ENCODE peak calls at places on chromosomes 2 and 18, in seven cellular contexts. O is stomach, A is tibial nerve, Z is body of pancreas, C is breast epithelium, Q is gastrocnemius medialis, R is right lobe of liver. X is an unnamed sample.

GRCh38 chr18:21894619-21895367 is 154.2 kb downstream of the MIB1 start:
- DNase-seq in O (no peak), A (no peak), Z (peak), C (no peak), Q (no peak), R (no peak), X (no peak)

GRCh38 chr18:63207825-63208224 is 111.7 kb downstream of the BCL2 start:
- DNase-seq in O (no peak), A (no peak), Z (no peak), C (no peak), Q (no peak), R (no peak), X (no peak)

GRCh38 chr2:21890041-21890440 is 766.3 kb downstream of the TDRD15 start:
- DNase-seq in O (no peak), A (no peak), Z (no peak), C (no peak), Q (no peak), R (no peak), X (no peak)

GRCh38 chr2:1855150-1855549 is 110.8 kb upstream of the PXDN start:
- DNase-seq in O (no peak), A (no peak), Z (no peak), C (no peak), Q (no peak), R (no peak), X (no peak)

GRCh38 chr18:7567487-7568425 is 640 bp downstream of the PTPRM start:
- DNase-seq in O (peak), A (peak), Z (peak), C (peak), Q (peak), R (peak), X (peak)

GRCh38 chr2:6973895-6974545 is 56.8 kb downstream of the RNF144A start:
- DNase-seq in O (no peak), A (no peak), Z (no peak), C (no peak), Q (no peak), R (no peak), X (no peak)

GRCh38 chr2:74267068-74267467 is 68.7 kb downstream of the MTHFD2 start:
- DNase-seq in O (peak), A (no peak), Z (peak), C (no peak), Q (no peak), R (no peak), X (no peak)

GRCh38 chr2:158926478-158926948 is 41.9 kb upstream of the TANC1 start:
- DNase-seq in O (no peak), A (no peak), Z (no peak), C (no peak), Q (no peak), R (no peak), X (no peak)

GRCh38 chr2:101710690-101711318 is 13.3 kb downstream of the MAP4K4 start:
- DNase-seq in O (no peak), A (no peak), Z (no peak), C (no peak), Q (no peak), R (no peak), X (no peak)

GRCh38 chr2:190875881-190876280 is 4.7 kb upstream of the GLS start:
- DNase-seq in O (no peak), A (no peak), Z (no peak), C (no peak), Q (no peak), R (no peak), X (no peak)

GRCh38 chr2:68317971-68318685 is 1.6 kb downstream of the CNRIP1 start:
- DNase-seq in O (no peak), A (peak), Z (no peak), C (no peak), Q (no peak), R (no peak), X (no peak)

GRCh38 chr2:189585357-189585756 is 4.8 kb upstream of the SLC40A1 start:
- DNase-seq in O (no peak), A (no peak), Z (no peak), C (no peak), Q (no peak), R (no peak), X (no peak)

GRCh38 chr2:201798252-201798918 is 8.0 kb upstream of the CDK15 start:
- DNase-seq in O (no peak), A (no peak), Z (no peak), C (no peak), Q (no peak), R (no peak), X (no peak)

GRCh38 chr18:58863539-58864145 is 1.0 kb upstream of the ZNF532 start:
- DNase-seq in O (peak), A (no peak), Z (peak), C (no peak), Q (peak), R (peak), X (peak)

GRCh38 chr2:16725549-16725948 is 59.9 kb upstream of the CYRIA start:
- DNase-seq in O (no peak), A (no peak), Z (no peak), C (no peak), Q (no peak), R (no peak), X (no peak)

GRCh38 chr2:134207589-134208209 is 46.2 kb upstream of the MGAT5 start:
- DNase-seq in O (peak), A (peak), Z (peak), C (no peak), Q (no peak), R (peak), X (peak)

GRCh38 chr2:20551231-20551944 is 99.5 kb downstream of the HS1BP3 start:
- DNase-seq in O (peak), A (no peak), Z (no peak), C (peak), Q (peak), R (peak), X (no peak)

GRCh38 chr2:146108993-146109392 is 1589.1 kb upstream of the ZEB2 start:
- DNase-seq in O (no peak), A (no peak), Z (no peak), C (no peak), Q (no peak), R (no peak), X (no peak)

GRCh38 chr2:205166749-205167148 is 515.6 kb upstream of the NRP2 start:
- DNase-seq in O (no peak), A (no peak), Z (no peak), C (no peak), Q (no peak), R (no peak), X (no peak)

GRCh38 chr2:238202326-238203103 is 980 bp downstream of the ILKAP start:
- DNase-seq in O (no peak), A (no peak), Z (no peak), C (no peak), Q (no peak), R (no peak), X (no peak)

GRCh38 chr2:6730003-6730402 is 135.7 kb downstream of the CMPK2 start:
- DNase-seq in O (no peak), A (no peak), Z (no peak), C (no peak), Q (no peak), R (no peak), X (no peak)

GRCh38 chr2:120750488-120751210 is 15.0 kb downstream of the GLI2 start:
- DNase-seq in O (peak), A (no peak), Z (no peak), C (no peak), Q (no peak), R (no peak), X (no peak)

GRCh38 chr2:238285653-238286082 is 2.7 kb downstream of the PER2 start:
- DNase-seq in O (peak), A (peak), Z (peak), C (peak), Q (peak), R (peak), X (peak)

GRCh38 chr2:3332133-3332532 is 45.5 kb downstream of the EIPR1 start:
- DNase-seq in O (no peak), A (no peak), Z (no peak), C (no peak), Q (no peak), R (no peak), X (no peak)

GRCh38 chr2:151156943-151157705 is 104.5 kb downstream of the RBM43 start:
- DNase-seq in O (no peak), A (no peak), Z (no peak), C (no peak), Q (no peak), R (no peak), X (no peak)

GRCh38 chr2:39718483-39718882 is 52.8 kb downstream of the TMEM178A start:
- DNase-seq in O (no peak), A (no peak), Z (no peak), C (no peak), Q (no peak), R (no peak), X (no peak)

GRCh38 chr18:23864620-23865019 is 149.9 kb upstream of the TTC39C start:
- DNase-seq in O (no peak), A (no peak), Z (no peak), C (peak), Q (no peak), R (no peak), X (no peak)

GRCh38 chr2:113229795-113230194 is 48.9 kb downstream of the PAX8 start:
- DNase-seq in O (no peak), A (no peak), Z (no peak), C (no peak), Q (no peak), R (no peak), X (no peak)

GRCh38 chr18:36354989-36355388 is 57.5 kb downstream of the FHOD3 start:
- DNase-seq in O (no peak), A (no peak), Z (no peak), C (no peak), Q (no peak), R (no peak), X (no peak)

GRCh38 chr2:38475567-38475881 is 98.5 kb upstream of the ATL2 start:
- DNase-seq in O (no peak), A (no peak), Z (no peak), C (no peak), Q (no peak), R (no peak), X (no peak)

GRCh38 chr2:97748397-97748796 is 35.0 kb downstream of the ZAP70 start:
- DNase-seq in O (no peak), A (no peak), Z (no peak), C (no peak), Q (no peak), R (no peak), X (no peak)

GRCh38 chr2:143974262-143974661 is 545.7 kb downstream of the ZEB2 start:
- DNase-seq in O (no peak), A (no peak), Z (no peak), C (no peak), Q (no peak), R (no peak), X (no peak)

GRCh38 chr18:55422456-55423185 is 165.4 kb downstream of the TCF4 start:
- DNase-seq in O (no peak), A (peak), Z (no peak), C (no peak), Q (peak), R (no peak), X (peak)

GRCh38 chr2:230798769-230799399 is 65.9 kb upstream of the ITM2C start:
- DNase-seq in O (no peak), A (peak), Z (peak), C (no peak), Q (no peak), R (no peak), X (no peak)

DNA sequence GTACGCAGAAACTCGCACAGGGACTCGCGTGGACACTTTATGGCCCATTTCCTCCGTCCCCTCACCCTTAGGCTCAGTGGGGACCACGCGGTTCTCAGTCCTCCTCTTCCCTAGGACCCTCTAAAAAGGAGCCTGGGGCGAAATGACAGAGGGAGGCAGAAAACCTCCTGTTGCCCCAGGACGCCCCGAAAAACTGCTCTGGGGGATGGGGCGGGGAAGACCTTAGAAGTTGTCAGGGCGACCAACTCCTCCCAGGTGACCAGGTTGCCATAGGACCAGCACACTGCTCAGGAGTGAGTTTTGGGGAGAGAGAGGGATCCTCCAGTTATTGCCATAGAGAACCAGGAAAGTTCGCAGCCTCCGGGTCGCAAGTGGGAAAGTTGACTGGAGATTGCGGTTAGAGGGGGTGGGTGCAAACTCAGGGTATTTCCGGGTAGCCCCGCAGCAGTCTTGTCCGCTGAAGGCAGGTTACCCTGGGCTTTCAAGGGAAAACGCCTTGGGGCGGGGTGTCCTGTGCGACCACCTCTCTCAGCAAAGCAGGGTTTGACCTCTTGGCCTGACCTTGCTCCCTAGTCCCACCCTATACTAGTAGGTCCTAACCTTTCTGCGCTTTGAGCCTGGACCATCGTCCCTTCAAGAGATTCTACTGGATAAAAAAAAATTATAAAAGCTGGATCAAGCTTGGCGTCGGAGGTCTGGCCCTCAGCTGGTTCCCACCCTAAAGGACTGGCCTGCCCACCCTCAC is 7.8 kb upstream of the PAX3 start:
- DNase-seq in O (no peak), A (no peak), Z (no peak), C (no peak), Q (no peak), R (no peak), X (no peak)
- H3K4me3 ChIP-seq in O (peak), A (peak), Z (peak), C (peak), Q (peak), R (peak), X (no peak)

DNA sequence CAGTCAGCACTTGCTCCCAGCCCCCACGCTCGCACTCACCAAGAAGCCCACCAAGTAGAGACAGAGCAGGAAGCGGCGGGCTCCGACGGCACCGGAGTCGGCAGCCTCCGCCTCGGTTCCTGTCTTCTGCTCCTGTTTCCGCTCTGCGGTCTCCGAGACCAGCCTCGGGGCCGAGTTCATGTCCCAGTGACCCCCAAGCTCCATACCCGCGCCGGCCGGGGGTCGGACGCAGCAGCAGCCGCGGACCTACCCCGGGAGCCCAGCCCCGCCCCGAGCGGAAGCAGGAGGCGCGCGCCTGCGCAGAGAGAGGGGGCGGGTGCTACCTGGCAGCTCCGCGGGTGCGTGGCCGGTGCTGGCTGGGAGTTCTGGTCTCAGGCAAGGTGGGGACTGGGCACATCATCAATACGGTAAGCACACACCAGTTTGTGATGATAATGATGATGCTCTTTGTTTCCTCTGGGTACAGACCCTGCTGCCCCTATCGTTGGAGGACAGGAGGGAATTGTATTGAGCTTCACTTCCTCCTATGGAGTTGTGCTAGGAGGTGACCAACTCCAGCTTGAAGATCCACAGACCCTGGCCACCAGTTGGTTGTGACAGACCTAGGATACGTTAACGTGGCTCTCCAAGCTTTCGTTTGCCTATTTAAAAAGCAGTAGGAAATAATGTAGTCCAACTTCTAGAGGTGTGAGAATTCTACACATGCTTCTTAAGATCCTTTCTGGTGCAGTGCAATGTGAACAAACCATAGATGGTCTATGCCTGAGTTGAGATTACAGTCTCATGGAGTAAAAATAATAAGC is 25.0 kb upstream of the TMEM182 start:
- DNase-seq in O (peak), A (peak), Z (peak), C (peak), Q (peak), R (peak), X (peak)
- TF ChIP-seq POLR2A in O (no peak), A (peak), Z (peak), C (peak), Q (peak), R (peak), X (no peak)

GRCh38 chr2:216856666-216857065 is 3.2 kb downstream of the TNP1 start:
- DNase-seq in O (no peak), A (no peak), Z (no peak), C (no peak), Q (no peak), R (no peak), X (no peak)
- H3K27ac ChIP-seq in O (no peak), A (no peak), Z (no peak), C (peak), Q (peak), R (no peak), X (peak)

DNA sequence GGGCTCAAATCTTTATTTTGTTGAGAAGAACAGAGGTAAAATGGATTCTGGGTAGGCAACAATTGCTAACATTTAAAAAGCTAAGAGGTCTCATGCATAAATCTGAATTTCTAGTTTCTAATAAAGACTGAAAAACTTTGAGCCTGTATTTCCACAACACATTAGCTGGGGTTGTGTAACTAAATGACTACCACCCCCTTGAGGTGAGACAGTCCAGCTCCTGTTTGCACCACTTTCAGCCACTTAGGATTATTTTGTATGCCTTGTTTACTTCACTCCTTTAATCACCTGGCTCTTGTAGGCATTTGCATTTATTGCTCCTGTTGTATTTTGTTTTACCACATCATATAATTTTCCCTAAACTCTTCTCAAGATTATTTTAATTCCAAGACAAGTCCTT is 376.6 kb downstream of the PTH2R start:
- DNase-seq in O (no peak), A (no peak), Z (no peak), C (no peak), Q (no peak), R (no peak), X (no peak)
- H3K4me3 ChIP-seq in O (no peak), A (no peak), Z (no peak), C (no peak), Q (no peak), R (no peak), X (no peak)

DNA sequence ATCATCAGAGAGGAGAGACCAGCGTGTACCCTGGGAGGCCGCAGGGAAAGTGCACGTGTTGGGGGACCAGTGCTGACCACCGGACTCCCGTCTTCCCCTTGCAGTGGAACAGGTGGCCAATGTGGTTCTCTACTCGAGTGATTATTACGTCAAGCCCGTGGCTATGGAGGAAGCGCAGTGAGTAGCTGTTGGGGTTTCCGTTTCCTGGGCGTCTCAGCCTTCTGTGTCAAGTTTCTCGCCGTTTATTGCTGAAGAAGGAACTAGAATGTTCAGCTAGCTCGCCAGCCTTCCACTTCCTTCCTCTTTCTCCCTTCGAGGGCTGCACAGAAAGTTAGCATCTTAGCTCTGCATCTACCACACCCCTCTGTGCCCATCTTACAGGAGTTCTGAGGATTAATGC is 22.8 kb upstream of the DGKD start:
- DNase-seq in O (peak), A (peak), Z (peak), C (peak), Q (peak), R (peak), X (peak)
- TF ChIP-seq POLR2A in O (no peak), A (peak), Z (no peak), C (no peak), Q (no peak), R (no peak), X (no peak)

GRCh38 chr18:26655614-26656400 is 107.5 kb upstream of the KCTD1 start:
- DNase-seq in O (peak), A (peak), Z (peak), C (peak), Q (peak), R (peak), X (peak)

GRCh38 chr18:26656944-26657536 is 108.7 kb upstream of the KCTD1 start:
- DNase-seq in O (peak), A (peak), Z (peak), C (peak), Q (peak), R (peak), X (peak)

GRCh38 chr18:26656401-26656943 is 108.1 kb upstream of the KCTD1 start:
- DNase-seq in O (no peak), A (no peak), Z (no peak), C (no peak), Q (no peak), R (no peak), X (peak)

GRCh38 chr18:26654173-26655009 is 106.0 kb upstream of the KCTD1 start:
- DNase-seq in O (no peak), A (no peak), Z (no peak), C (no peak), Q (no peak), R (no peak), X (no peak)

DNA sequence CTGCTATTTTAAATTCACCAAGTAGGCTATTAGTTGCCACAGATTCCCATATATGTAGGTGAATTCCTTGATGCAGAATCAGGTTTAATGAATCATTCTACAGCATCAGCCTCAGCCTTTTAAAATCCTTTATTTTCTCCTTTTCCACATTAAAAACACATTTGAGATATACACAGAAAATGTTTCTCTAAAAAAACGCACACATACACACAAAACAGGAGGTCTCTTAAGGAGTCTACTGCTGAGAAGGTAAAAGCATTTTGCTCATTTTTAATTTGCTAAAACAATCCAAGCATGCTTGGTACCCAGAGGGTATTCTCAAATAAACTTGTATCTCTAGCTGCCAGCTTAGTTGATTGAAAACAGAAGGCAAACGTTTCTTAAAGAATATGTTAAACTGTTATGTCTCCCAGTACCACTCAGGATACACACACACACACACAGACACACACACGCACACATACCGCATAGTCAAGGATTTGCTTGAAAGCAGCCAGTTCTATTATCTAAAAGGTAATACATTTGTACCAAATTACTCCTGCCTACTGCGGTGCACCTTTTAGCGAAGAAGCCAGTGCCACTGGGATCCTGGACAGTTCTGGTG is 106.8 kb upstream of the KCTD1 start:
- DNase-seq in O (no peak), A (no peak), Z (no peak), C (no peak), Q (no peak), R (no peak), X (no peak)
- H3K27ac ChIP-seq in O (peak), A (peak), Z (peak), C (peak), Q (no peak), R (no peak), X (peak)

DNA sequence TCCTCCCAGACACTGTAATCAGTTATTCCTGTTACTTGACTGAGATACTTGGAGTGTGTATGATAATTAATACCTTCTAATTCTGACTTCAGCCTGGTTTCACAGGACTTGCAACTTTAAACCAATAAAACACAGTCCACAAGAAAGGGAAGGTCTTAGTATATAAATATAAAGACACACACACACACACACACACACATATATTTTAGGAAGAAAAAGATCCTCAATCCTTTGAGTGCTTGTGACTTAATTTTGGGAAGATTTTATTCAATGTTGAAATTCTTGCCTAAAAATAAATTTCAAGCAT is 700 bp upstream of the VPS54 start:
- DNase-seq in O (no peak), A (no peak), Z (no peak), C (no peak), Q (no peak), R (no peak), X (no peak)
- H3K4me3 ChIP-seq in O (peak), A (peak), Z (no peak), C (peak), Q (peak), R (no peak), X (no peak)

X was measured in uterus.